ENCODE peak calls at places on chromosomes 13 and 19, in four cellular contexts. A is HepG2, U is K562, K is GM12878. C is an unnamed sample.

GRCh38 chr19:47377801-47378200 is 28.7 kb downstream of the DHX34 start:
- DNase-seq in A (no peak), U (no peak), K (no peak), C (no peak)

GRCh38 chr19:38401148-38401547 is 1.7 kb upstream of the FAM98C start:
- DNase-seq in A (peak; percentile 12), U (no peak), K (no peak), C (no peak)

GRCh38 chr13:28684257-28684656 is 25.3 kb downstream of the POMP start:
- DNase-seq in A (peak; percentile 1), U (no peak), K (no peak), C (peak; percentile 68)

GRCh38 chr19:7888145-7888825 is at the start of gene LRRC8E:
- DNase-seq in A (peak; percentile 59), U (peak; percentile 91), K (no peak), C (no peak)

GRCh38 chr19:18340990-18341868 is 831 bp downstream of the PGPEP1 start:
- DNase-seq in A (peak; percentile 52), U (peak; percentile 80), K (no peak), C (no peak)

GRCh38 chr19:15730538-15730937 is 2.7 kb downstream of the OR10H2 start:
- DNase-seq in A (no peak), U (no peak), K (no peak), C (no peak)

GRCh38 chr13:52070929-52071523 is 46.5 kb downstream of the UTP14C start:
- DNase-seq in A (peak; percentile 54), U (peak; percentile 54), K (no peak), C (no peak)

GRCh38 chr13:45548281-45548680 is 67.3 kb downstream of the ERICH6B start:
- DNase-seq in A (no peak), U (no peak), K (no peak), C (no peak)

GRCh38 chr13:51315658-51316057 is 23.8 kb upstream of the SERPINE3 start:
- DNase-seq in A (no peak), U (no peak), K (no peak), C (no peak)

GRCh38 chr13:59261928-59262488 is 901.7 kb downstream of the DIAPH3 start:
- DNase-seq in A (peak; percentile 4), U (no peak), K (no peak), C (no peak)

GRCh38 chr19:33225458-33225925 is at the start of gene SLC7A10:
- DNase-seq in A (no peak), U (no peak), K (no peak), C (no peak)

GRCh38 chr13:109156181-109156935 is 526.9 kb downstream of the MYO16 start:
- DNase-seq in A (no peak), U (no peak), K (no peak), C (no peak)

GRCh38 chr19:48509467-48510194 is 2.0 kb downstream of the LMTK3 start:
- DNase-seq in A (no peak), U (peak; percentile 34), K (no peak), C (no peak)

GRCh38 chr13:110137677-110138008 is 169.3 kb downstream of the COL4A1 start:
- DNase-seq in A (peak; percentile 15), U (peak; percentile 16), K (no peak), C (no peak)

GRCh38 chr13:26679945-26680516 is 80.6 kb downstream of the GPR12 start:
- DNase-seq in A (no peak), U (no peak), K (no peak), C (no peak)

GRCh38 chr19:49019242-49019932 is 2.5 kb upstream of the LHB start:
- DNase-seq in A (peak; percentile 67), U (peak; percentile 91), K (no peak), C (peak; percentile 92)

GRCh38 chr19:16931306-16931705 is 42.5 kb downstream of the F2RL3 start:
- DNase-seq in A (no peak), U (no peak), K (no peak), C (no peak)

GRCh38 chr19:35715981-35716734 is 1.6 kb upstream of the KMT2B start:
- DNase-seq in A (peak; percentile 32), U (peak; percentile 45), K (no peak), C (no peak)

GRCh38 chr19:42010245-42011126 is 16.5 kb upstream of the ATP1A3 start:
- DNase-seq in A (no peak), U (no peak), K (no peak), C (no peak)

GRCh38 chr19:40717880-40718773 is 1.2 kb downstream of the ITPKC start:
- DNase-seq in A (peak; percentile 18), U (peak; percentile 38), K (no peak), C (no peak)

GRCh38 chr19:35509018-35509652 is 4.3 kb downstream of the DMKN start:
- DNase-seq in A (peak; percentile 42), U (no peak), K (peak; percentile 40), C (no peak)

GRCh38 chr19:43700368-43701015 is 15.4 kb upstream of the IRGC start:
- DNase-seq in A (no peak), U (no peak), K (no peak), C (no peak)

GRCh38 chr13:94261163-94261562 is 218.3 kb downstream of the DCT start:
- DNase-seq in A (no peak), U (no peak), K (no peak), C (no peak)

DNA sequence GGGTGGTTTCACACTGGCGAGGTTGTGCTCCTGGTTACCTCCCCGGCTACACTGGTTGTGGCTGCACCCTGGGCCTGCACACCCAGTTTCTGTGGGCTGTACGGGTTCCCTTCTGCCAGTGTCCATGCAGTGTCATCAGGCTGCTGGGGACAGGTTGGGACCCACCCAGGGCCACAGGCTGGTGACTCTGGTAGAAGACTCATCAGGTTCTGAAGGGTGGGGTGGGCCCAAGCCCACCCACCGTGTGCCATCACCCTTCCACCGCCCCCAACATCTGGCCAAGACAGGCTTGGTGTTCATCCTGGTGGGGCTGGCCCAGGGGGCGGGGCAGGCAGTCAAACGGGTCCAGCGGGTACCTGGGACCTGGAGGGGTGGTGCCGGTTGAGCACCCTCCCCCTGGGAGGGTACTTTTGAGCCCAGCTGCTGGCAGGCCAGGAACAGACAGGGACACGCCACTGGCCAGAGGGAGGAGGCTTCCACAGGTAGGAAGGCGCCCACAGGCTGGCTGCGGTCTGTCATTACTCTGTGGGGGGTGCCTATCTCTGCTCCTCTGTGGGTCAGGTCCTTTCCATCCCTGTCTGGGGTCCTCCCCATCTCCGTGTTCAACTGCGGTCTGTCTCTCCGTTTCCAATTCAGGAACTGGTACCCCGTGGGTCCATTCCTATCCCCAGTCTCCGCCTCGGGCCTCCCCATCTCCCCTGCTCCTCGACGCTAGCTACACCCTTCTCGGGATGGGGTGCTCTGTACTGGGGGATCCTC is at the start of gene RNF225:
- DNase-seq in A (no peak), U (peak; percentile 39), K (no peak), C (peak; percentile 83)
- TF ChIP-seq CEBPB in A (no peak), U (no peak), K (no peak), C (no peak)

GRCh38 chr13:80553041-80553440 is 212.1 kb upstream of the SPRY2 start:
- DNase-seq in A (no peak), U (peak; percentile 26), K (no peak), C (no peak)

GRCh38 chr13:80555796-80556195 is 214.9 kb upstream of the SPRY2 start:
- DNase-seq in A (no peak), U (peak; percentile 12), K (no peak), C (no peak)

GRCh38 chr13:80562423-80562822 is 221.5 kb upstream of the SPRY2 start:
- DNase-seq in A (no peak), U (peak; percentile 25), K (no peak), C (no peak)

GRCh38 chr13:80556291-80556690 is 215.4 kb upstream of the SPRY2 start:
- DNase-seq in A (no peak), U (peak; percentile 32), K (no peak), C (no peak)

DNA sequence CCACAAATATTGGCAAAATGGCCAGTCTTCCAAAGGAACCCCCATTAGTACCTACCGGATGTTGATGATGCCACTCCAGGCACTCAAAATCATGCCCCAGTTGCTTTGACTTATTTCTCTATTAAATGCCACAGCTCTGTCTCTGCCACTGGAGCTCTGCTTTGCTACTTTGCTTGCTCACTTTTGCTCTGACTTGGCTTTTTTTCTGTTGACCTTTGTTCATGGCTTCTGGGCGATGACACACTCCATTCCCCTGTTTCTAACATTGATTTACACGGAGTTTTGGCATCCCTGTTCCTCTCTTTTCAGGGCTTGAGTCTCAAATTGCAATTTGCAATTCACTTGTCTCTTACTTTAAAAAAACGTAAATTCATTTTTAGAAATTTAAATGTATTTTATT is 217.1 kb upstream of the SPRY2 start:
- DNase-seq in A (no peak), U (peak; percentile 27), K (no peak), C (no peak)
- TF ChIP-seq POLR2A in A (no peak), U (no peak), K (no peak), C (no peak)

GRCh38 chr13:99321709-99322108 is 14.5 kb upstream of the GPR183 start:
- DNase-seq in A (no peak), U (no peak), K (no peak), C (no peak)

GRCh38 chr13:99326012-99326411 is 18.8 kb upstream of the GPR183 start:
- DNase-seq in A (no peak), U (no peak), K (no peak), C (no peak)

GRCh38 chr13:99320693-99321481 is 13.7 kb upstream of the GPR183 start:
- DNase-seq in A (no peak), U (no peak), K (no peak), C (no peak)

GRCh38 chr13:99323488-99323887 is 16.3 kb upstream of the GPR183 start:
- DNase-seq in A (no peak), U (no peak), K (no peak), C (no peak)

DNA sequence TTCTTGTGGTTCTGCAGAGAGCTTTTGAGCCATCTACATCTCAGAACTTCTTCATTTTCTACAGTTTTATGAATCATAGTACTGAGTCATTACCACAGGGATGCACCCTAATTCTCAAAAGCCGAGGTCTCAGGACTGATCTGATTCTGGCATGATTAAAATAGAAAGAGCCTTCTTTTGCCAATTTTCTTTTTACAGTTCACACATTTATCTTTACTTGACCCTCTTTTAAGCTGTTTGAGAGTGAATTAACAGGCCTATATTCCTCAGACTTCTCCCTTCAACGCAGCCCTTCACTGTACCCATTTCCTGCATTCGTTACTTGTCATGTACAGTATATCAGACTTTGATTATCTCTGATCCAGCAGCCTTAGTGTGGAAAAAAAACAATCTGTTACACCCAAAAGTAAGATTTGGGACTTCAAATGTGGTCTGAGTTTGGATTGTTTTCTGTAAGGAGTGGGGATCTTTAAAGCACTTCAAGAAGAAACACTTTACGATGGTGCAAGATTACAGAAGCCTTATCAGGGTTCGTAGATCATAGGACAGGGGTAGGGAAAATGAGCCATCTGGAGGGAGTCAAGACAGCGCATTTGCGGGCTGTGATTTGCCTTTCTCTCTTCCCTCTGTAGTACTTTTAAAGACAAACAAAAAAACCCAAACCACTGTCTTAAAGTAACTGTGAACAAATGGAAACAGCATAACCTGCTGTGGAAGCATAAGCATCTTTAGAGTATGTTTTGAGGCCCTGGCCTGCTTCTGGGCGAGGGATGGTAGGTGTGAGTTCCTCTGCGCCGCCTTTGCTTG is 15.3 kb upstream of the GPR183 start:
- DNase-seq in A (no peak), U (peak; percentile 20), K (peak; percentile 85), C (no peak)
- TF ChIP-seq GABPA in A (no peak), U (no peak), K (peak; percentile 78), C (no peak)

DNA sequence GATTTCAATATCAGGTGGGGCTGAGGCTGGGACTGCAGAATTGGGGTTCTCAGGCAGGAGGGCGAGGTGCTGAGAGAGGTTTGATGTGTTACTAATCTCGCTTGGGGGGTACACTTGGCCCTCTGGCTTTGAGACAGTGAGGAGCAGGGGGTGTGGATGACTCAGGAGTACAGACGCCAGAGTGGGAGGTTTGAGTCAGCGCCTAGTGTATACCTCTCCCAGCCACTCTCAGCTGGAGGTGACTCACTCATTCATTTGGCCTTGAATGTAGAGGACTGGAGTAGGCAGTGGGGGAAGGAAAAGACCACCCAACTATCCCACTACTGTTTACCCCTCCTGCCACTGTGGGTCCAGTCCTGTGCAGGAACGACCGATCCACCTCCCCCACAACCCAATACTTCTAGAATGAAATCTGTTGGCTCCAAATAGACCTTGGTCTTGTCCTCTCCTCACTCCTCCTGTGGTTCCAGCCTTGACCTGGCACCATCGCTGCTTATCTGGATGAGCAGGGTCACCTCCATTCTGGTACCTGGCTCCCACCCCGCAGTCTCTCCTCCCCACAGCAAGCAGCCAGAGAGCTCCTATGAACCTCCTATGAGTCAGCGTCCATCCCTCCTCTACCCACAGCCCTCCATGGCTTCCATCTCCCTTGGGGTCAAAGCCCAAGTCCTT is 20.1 kb upstream of the ZNRF4 start:
- DNase-seq in A (peak; percentile 42), U (peak; percentile 72), K (no peak), C (no peak)
- TF ChIP-seq CEBPB in A (no peak), U (no peak), K (no peak), C (no peak)